ENCODE peak calls at places on chromosomes 6 and 20, in four cellular contexts. One of them, this sample, is unnamed.

GRCh38 chr6:36195471-36196048 is 984 bp upstream of the BRPF3 start:
- DNase-seq in HepG2: no peak
- DNase-seq in GM12878: no peak
- DNase-seq in K562: no peak
- DNase-seq in this sample: no peak

GRCh38 chr6:79666633-79667032 is 35.5 kb downstream of the SH3BGRL2 start:
- DNase-seq in GM12878: no peak
- DNase-seq in K562: no peak
- DNase-seq in HepG2: no peak
- DNase-seq in this sample: no peak

GRCh38 chr6:56746767-56747504 is 104.2 kb upstream of the DST start:
- DNase-seq in GM12878: no peak
- DNase-seq in K562: no peak
- DNase-seq in HepG2: no peak
- DNase-seq in this sample: no peak

GRCh38 chr6:101926149-101926925 is 532.8 kb downstream of the GRIK2 start:
- DNase-seq in K562: no peak
- DNase-seq in GM12878: no peak
- DNase-seq in HepG2: no peak
- DNase-seq in this sample: no peak

GRCh38 chr20:17558154-17558940 is 11.5 kb upstream of the DSTN start:
- DNase-seq in HepG2: peak; percentile 83
- DNase-seq in K562: peak; percentile 65
- DNase-seq in GM12878: no peak
- DNase-seq in this sample: peak; percentile 45

GRCh38 chr20:60030471-60030870 is 72.2 kb downstream of the CDH26 start:
- DNase-seq in GM12878: no peak
- DNase-seq in HepG2: no peak
- DNase-seq in K562: no peak
- DNase-seq in this sample: no peak

GRCh38 chr6:41093729-41094128 is 21.0 kb downstream of the NFYA start:
- DNase-seq in K562: no peak
- DNase-seq in HepG2: no peak
- DNase-seq in GM12878: no peak
- DNase-seq in this sample: no peak

GRCh38 chr20:45041464-45042337 is 59.2 kb downstream of the KCNS1 start:
- DNase-seq in K562: no peak
- DNase-seq in HepG2: no peak
- DNase-seq in GM12878: no peak
- DNase-seq in this sample: no peak

GRCh38 chr6:84415517-84415916 is 188.1 kb upstream of the CEP162 start:
- DNase-seq in HepG2: no peak
- DNase-seq in K562: no peak
- DNase-seq in GM12878: no peak
- DNase-seq in this sample: no peak

GRCh38 chr6:62298745-62299392 is 12.8 kb upstream of the KHDRBS2 start:
- DNase-seq in K562: no peak
- DNase-seq in GM12878: peak; percentile 31
- DNase-seq in HepG2: no peak
- DNase-seq in this sample: no peak

GRCh38 chr6:18216411-18216810 is 47.9 kb downstream of the DEK start:
- DNase-seq in K562: no peak
- DNase-seq in GM12878: no peak
- DNase-seq in HepG2: no peak
- DNase-seq in this sample: no peak

GRCh38 chr6:168061269-168062210 is 17.5 kb downstream of the FRMD1 start:
- DNase-seq in GM12878: no peak
- DNase-seq in HepG2: no peak
- DNase-seq in K562: no peak
- DNase-seq in this sample: no peak

GRCh38 chr6:168062346-168063289 is 16.4 kb downstream of the FRMD1 start:
- DNase-seq in GM12878: no peak
- DNase-seq in K562: no peak
- DNase-seq in HepG2: peak; percentile 41
- DNase-seq in this sample: no peak

GRCh38 chr6:168063431-168063830 is 15.6 kb downstream of the FRMD1 start:
- DNase-seq in HepG2: no peak
- DNase-seq in GM12878: no peak
- DNase-seq in K562: no peak
- DNase-seq in this sample: no peak

GRCh38 chr6:168067081-168067480 is 11.9 kb downstream of the FRMD1 start:
- DNase-seq in HepG2: no peak
- DNase-seq in K562: no peak
- DNase-seq in GM12878: no peak
- DNase-seq in this sample: no peak

GRCh38 chr6:168064226-168064807 is 14.7 kb downstream of the FRMD1 start:
- DNase-seq in GM12878: no peak
- DNase-seq in K562: no peak
- DNase-seq in HepG2: no peak
- DNase-seq in this sample: no peak
- TF ChIP-seq GABPA in GM12878: no peak
- TF ChIP-seq GABPA in K562: no peak
- TF ChIP-seq GABPA in HepG2: no peak
- TF ChIP-seq GABPA in this sample: no peak

GRCh38 chr20:32195581-32195980 is 12.0 kb downstream of the PLAGL2 start:
- DNase-seq in K562: no peak
- DNase-seq in HepG2: no peak
- DNase-seq in GM12878: no peak
- DNase-seq in this sample: no peak
- TF ChIP-seq POLR2AphosphoS5 in K562: no peak
- TF ChIP-seq POLR2AphosphoS5 in HepG2: peak; percentile 41
- TF ChIP-seq POLR2AphosphoS5 in GM12878: peak; percentile 51
- TF ChIP-seq POLR2AphosphoS5 in this sample: no peak

GRCh38 chr20:25147716-25148115 is 47.8 kb upstream of the ENTPD6 start:
- DNase-seq in GM12878: no peak
- DNase-seq in K562: no peak
- DNase-seq in HepG2: no peak
- DNase-seq in this sample: no peak
- TF ChIP-seq CTCF in GM12878: no peak
- TF ChIP-seq CTCF in K562: no peak
- TF ChIP-seq CTCF in HepG2: no peak
- TF ChIP-seq CTCF in this sample: no peak

GRCh38 chr20:32877507-32877906 is 18.8 kb downstream of the EFCAB8 start:
- DNase-seq in HepG2: no peak
- DNase-seq in GM12878: no peak
- DNase-seq in K562: no peak
- DNase-seq in this sample: no peak
- TF ChIP-seq GABPA in HepG2: no peak
- TF ChIP-seq GABPA in GM12878: no peak
- TF ChIP-seq GABPA in K562: no peak
- TF ChIP-seq GABPA in this sample: no peak

GRCh38 chr20:46129955-46130481 is 11.9 kb downstream of the CD40 start:
- DNase-seq in GM12878: peak; percentile 59
- DNase-seq in HepG2: no peak
- DNase-seq in K562: no peak
- DNase-seq in this sample: no peak

GRCh38 chr20:46127396-46128010 is 9.4 kb downstream of the CD40 start:
- DNase-seq in GM12878: no peak
- DNase-seq in HepG2: no peak
- DNase-seq in K562: no peak
- DNase-seq in this sample: no peak

GRCh38 chr20:46130534-46130933 is 12.4 kb downstream of the CD40 start:
- DNase-seq in GM12878: peak; percentile 43
- DNase-seq in HepG2: no peak
- DNase-seq in K562: no peak
- DNase-seq in this sample: no peak

GRCh38 chr20:46126440-46127056 is 8.4 kb downstream of the CD40 start:
- DNase-seq in GM12878: no peak
- DNase-seq in K562: no peak
- DNase-seq in HepG2: peak; percentile 74
- DNase-seq in this sample: no peak

DNA sequence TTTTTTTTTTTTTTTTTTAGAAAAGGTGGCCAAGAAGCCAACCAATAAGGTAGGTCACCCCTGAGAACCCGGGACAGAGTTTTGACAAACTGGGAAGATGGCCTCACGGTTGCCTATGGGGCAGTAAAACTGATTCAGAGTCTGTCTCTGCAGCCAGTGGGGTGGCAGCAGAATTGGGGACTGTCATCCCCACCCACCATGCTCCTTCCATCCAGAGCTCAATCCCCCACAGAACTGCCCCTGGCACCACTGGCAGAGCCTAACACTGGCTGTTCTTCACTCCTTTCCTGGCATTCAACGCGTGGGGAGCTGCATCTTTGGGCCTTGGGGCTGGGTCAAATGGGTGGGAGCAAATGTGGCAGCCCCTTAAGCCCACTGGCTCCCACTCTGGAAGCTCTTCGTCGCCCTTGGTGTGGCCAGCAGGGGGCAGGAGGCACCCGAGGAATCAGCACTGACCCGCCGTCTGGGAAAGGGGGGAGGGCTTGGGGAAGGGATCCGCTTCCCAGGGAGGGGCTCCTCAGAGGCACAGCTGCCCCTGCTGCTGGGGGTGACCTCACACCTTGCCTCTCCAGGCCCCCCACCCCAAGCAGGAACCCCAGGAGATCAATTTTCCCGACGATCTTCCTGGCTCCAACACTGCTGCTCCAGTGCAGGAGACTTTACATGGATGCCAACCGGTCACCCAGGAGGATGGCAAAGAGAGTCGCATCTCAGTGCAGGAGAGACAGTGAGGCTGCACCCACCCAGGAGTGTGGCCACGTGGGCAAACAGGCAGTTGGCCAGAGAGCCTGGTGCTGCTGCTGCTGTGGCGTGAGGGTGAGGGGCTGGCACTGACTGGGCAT is 10.4 kb downstream of the CD40 start:
- DNase-seq in GM12878: no peak
- DNase-seq in HepG2: peak; percentile 23
- DNase-seq in K562: peak; percentile 53
- DNase-seq in this sample: no peak
- TF ChIP-seq POLR2AphosphoS5 in GM12878: peak; percentile 57
- TF ChIP-seq POLR2AphosphoS5 in HepG2: no peak
- TF ChIP-seq POLR2AphosphoS5 in K562: no peak
- TF ChIP-seq POLR2AphosphoS5 in this sample: no peak

GRCh38 chr6:33965766-33966165 is 162.0 kb upstream of the MLN start:
- DNase-seq in K562: no peak
- DNase-seq in HepG2: no peak
- DNase-seq in GM12878: no peak
- DNase-seq in this sample: no peak

GRCh38 chr6:33966536-33966935 is 162.7 kb upstream of the MLN start:
- DNase-seq in HepG2: no peak
- DNase-seq in GM12878: no peak
- DNase-seq in K562: no peak
- DNase-seq in this sample: no peak

GRCh38 chr6:33967266-33967767 is 163.5 kb upstream of the MLN start:
- DNase-seq in GM12878: no peak
- DNase-seq in HepG2: no peak
- DNase-seq in K562: no peak
- DNase-seq in this sample: no peak

GRCh38 chr6:33971580-33971979 is 167.8 kb upstream of the MLN start:
- DNase-seq in HepG2: no peak
- DNase-seq in K562: no peak
- DNase-seq in GM12878: no peak
- DNase-seq in this sample: no peak

DNA sequence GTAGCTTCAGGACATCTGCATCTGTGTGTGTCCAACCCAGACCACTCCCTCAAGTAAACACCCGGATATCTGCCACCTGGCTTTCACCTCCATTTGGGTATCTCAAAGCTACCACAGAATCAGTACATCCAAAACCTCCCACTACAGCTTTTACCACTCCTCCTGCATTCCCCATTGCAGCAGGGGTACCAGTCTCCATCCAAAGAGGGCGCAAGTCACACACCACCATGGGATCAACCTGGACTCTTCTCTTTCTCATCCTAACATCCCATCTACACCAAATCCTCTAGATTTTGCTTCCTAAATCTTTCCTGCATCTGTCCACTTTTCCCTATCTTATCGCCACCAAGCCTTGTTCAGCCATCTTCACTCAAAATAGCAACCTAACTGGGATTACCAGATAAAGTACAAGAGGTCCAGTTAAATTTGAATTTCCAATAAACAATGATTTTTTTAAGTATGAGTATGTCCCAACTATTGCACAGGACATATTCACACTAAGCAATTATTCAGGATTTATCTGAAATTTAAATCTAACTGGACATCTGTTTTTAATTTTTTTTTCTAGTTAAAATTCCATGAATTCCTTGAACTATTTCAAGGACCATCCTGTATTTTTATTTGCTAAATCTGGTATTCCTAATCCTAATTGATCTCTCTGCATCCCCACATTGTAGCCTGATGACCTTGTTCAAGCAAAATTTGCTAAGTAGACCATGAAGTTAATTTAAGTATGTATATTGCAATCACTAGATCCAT is 164.3 kb upstream of the MLN start:
- DNase-seq in HepG2: peak; percentile 47
- DNase-seq in K562: peak; percentile 37
- DNase-seq in GM12878: no peak
- DNase-seq in this sample: no peak
- TF ChIP-seq CTCF in HepG2: peak; percentile 80
- TF ChIP-seq CTCF in K562: peak; percentile 60
- TF ChIP-seq CTCF in GM12878: peak; percentile 10
- TF ChIP-seq CTCF in this sample: no peak

DNA sequence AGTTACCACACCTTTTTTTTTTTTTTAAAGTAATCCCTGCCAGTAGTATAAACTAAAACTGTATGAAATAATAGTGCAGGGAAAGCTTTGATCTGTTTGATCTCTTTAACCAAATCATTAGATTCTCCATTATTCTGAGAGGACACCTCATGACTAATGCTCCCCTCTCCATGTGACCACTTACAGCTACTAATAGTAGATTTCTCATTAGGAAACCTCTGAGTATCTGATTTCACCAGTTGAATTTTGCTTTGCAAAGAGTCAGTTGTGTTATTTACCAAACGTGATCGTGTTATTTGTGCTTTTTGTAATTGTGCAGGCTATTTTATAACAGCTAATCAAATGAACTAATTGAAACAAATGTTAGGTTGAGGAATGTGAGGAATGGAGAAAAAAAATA is 12.5 kb downstream of the CASP8AP2 start:
- DNase-seq in HepG2: no peak
- DNase-seq in GM12878: no peak
- DNase-seq in K562: no peak
- DNase-seq in this sample: no peak
- TF ChIP-seq GABPA in HepG2: no peak
- TF ChIP-seq GABPA in GM12878: no peak
- TF ChIP-seq GABPA in K562: no peak
- TF ChIP-seq GABPA in this sample: no peak

DNA sequence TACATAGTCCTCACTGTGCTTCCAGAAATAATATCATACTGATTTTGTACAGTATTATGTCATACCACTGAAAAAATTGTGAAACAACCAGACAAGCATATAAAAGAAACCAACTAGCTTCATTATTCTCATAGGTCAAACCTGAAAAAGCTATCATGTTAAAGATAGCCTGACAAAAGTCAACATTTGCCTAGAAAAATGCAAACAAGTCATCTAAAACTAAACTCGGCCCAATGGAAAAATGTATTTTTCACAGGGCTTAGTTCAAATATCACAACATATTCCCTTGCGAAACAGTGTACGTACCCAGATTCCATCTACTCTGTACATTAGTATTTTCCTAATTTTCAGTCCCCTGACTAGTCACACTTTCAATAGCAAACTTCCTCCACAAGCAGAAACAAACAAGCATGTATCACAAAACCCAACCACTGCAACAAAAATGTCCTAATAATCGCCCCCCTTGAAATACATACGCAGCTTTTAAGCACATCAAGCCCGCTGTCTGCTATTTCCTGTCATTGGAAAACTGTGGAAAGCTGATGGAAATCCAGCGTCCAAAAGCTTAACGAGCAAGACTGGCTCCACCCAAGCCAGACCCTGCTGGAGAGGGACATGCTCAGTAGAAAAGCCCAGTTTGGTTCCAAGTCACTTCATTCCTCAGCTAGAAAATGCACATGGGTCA is 93.1 kb downstream of the EPB41L2 start:
- DNase-seq in K562: no peak
- DNase-seq in HepG2: peak; percentile 80
- DNase-seq in GM12878: no peak
- DNase-seq in this sample: no peak
- TF ChIP-seq POLR2AphosphoS5 in K562: no peak
- TF ChIP-seq POLR2AphosphoS5 in HepG2: no peak
- TF ChIP-seq POLR2AphosphoS5 in GM12878: no peak
- TF ChIP-seq POLR2AphosphoS5 in this sample: no peak